ENCODE peak calls at places on chromosome 19, in six cellular contexts. One of them, this sample, is unnamed.
A peak's percentile ranks its signal among the peaks of the same experiment; 100 is the strongest.

GRCh38 chr19:11125994-11126685 is 29.4 kb downstream of the SPC24 start:
- DNase-seq in C1 segment of cervical spinal cord: peak; percentile 19
- DNase-seq in cardiac muscle cell: peak; percentile 83
- DNase-seq in ACHN: peak; percentile 69
- DNase-seq in mesenteric fat pad: peak; percentile 92
- DNase-seq in HEK293T: peak; percentile 72
- DNase-seq in this sample: peak; percentile 78

GRCh38 chr19:29771708-29772415 is 39.9 kb upstream of the CCNE1 start:
- DNase-seq in C1 segment of cervical spinal cord: no peak
- DNase-seq in cardiac muscle cell: peak; percentile 62
- DNase-seq in ACHN: peak; percentile 47
- DNase-seq in mesenteric fat pad: no peak
- DNase-seq in HEK293T: peak; percentile 81
- DNase-seq in this sample: peak; percentile 62

GRCh38 chr19:42269518-42270345 is 680 bp downstream of the CIC start:
- DNase-seq in C1 segment of cervical spinal cord: no peak
- DNase-seq in cardiac muscle cell: no peak
- DNase-seq in ACHN: no peak
- DNase-seq in mesenteric fat pad: no peak
- DNase-seq in HEK293T: no peak
- DNase-seq in this sample: no peak

GRCh38 chr19:45901432-45901903 is 945 bp downstream of the MYPOP start:
- DNase-seq in C1 segment of cervical spinal cord: no peak
- DNase-seq in cardiac muscle cell: peak; percentile 67
- DNase-seq in ACHN: no peak
- DNase-seq in mesenteric fat pad: no peak
- DNase-seq in HEK293T: peak; percentile 31
- DNase-seq in this sample: no peak

GRCh38 chr19:38517321-38517720 is 83.8 kb downstream of the RYR1 start:
- DNase-seq in C1 segment of cervical spinal cord: no peak
- DNase-seq in cardiac muscle cell: no peak
- DNase-seq in ACHN: no peak
- DNase-seq in mesenteric fat pad: no peak
- DNase-seq in HEK293T: no peak
- DNase-seq in this sample: no peak

GRCh38 chr19:46624958-46625661 is at the start of gene PTGIR:
- DNase-seq in C1 segment of cervical spinal cord: no peak
- DNase-seq in cardiac muscle cell: peak; percentile 90
- DNase-seq in ACHN: no peak
- DNase-seq in mesenteric fat pad: no peak
- DNase-seq in HEK293T: no peak
- DNase-seq in this sample: peak; percentile 75

GRCh38 chr19:1282588-1283206 is 3.0 kb upstream of the EFNA2 start:
- DNase-seq in C1 segment of cervical spinal cord: no peak
- DNase-seq in cardiac muscle cell: no peak
- DNase-seq in ACHN: no peak
- DNase-seq in mesenteric fat pad: no peak
- DNase-seq in HEK293T: no peak
- DNase-seq in this sample: no peak

GRCh38 chr19:1768248-1768647 is 14.9 kb downstream of the ONECUT3 start:
- DNase-seq in C1 segment of cervical spinal cord: no peak
- DNase-seq in cardiac muscle cell: peak; percentile 22
- DNase-seq in ACHN: no peak
- DNase-seq in mesenteric fat pad: no peak
- DNase-seq in HEK293T: peak; percentile 61
- DNase-seq in this sample: no peak

GRCh38 chr19:33802001-33802400 is 5.3 kb downstream of the KCTD15 start:
- DNase-seq in C1 segment of cervical spinal cord: no peak
- DNase-seq in cardiac muscle cell: no peak
- DNase-seq in ACHN: no peak
- DNase-seq in mesenteric fat pad: no peak
- DNase-seq in HEK293T: no peak
- DNase-seq in this sample: no peak

GRCh38 chr19:39186391-39186790 is 10.4 kb upstream of the NCCRP1 start:
- DNase-seq in C1 segment of cervical spinal cord: no peak
- DNase-seq in cardiac muscle cell: no peak
- DNase-seq in ACHN: no peak
- DNase-seq in mesenteric fat pad: no peak
- DNase-seq in HEK293T: no peak
- DNase-seq in this sample: no peak

GRCh38 chr19:588093-588742 is 1.5 kb upstream of the HCN2 start:
- DNase-seq in C1 segment of cervical spinal cord: peak; percentile 78
- DNase-seq in cardiac muscle cell: peak; percentile 86
- DNase-seq in ACHN: peak; percentile 80
- DNase-seq in mesenteric fat pad: no peak
- DNase-seq in HEK293T: peak; percentile 79
- DNase-seq in this sample: no peak

GRCh38 chr19:43763473-43763939 is 8.7 kb upstream of the SMG9 start:
- DNase-seq in C1 segment of cervical spinal cord: no peak
- DNase-seq in cardiac muscle cell: no peak
- DNase-seq in ACHN: no peak
- DNase-seq in mesenteric fat pad: no peak
- DNase-seq in HEK293T: no peak
- DNase-seq in this sample: no peak

GRCh38 chr19:18637644-18638630 is 1.1 kb downstream of the KLHL26 start:
- DNase-seq in C1 segment of cervical spinal cord: no peak
- DNase-seq in cardiac muscle cell: no peak
- DNase-seq in ACHN: peak; percentile 21
- DNase-seq in mesenteric fat pad: no peak
- DNase-seq in HEK293T: no peak
- DNase-seq in this sample: no peak

GRCh38 chr19:1232652-1233360 is 5.0 kb downstream of the CBARP start:
- DNase-seq in C1 segment of cervical spinal cord: no peak
- DNase-seq in cardiac muscle cell: peak; percentile 72
- DNase-seq in ACHN: peak; percentile 58
- DNase-seq in mesenteric fat pad: no peak
- DNase-seq in HEK293T: no peak
- DNase-seq in this sample: no peak

This sample was measured in HTR-8/SVneo.